ENCODE peak calls at places on chromosome 20, in four cellular contexts. D is K562, V is tibial nerve, U is sigmoid colon. C is an unnamed sample. For H3K4me1, the result is how much of the 10 kb centered on the place peaks cover.

GRCh38 chr20:18719426-18719825 is 94.2 kb upstream of the SCP2D1 start:
- DNase-seq in V (no peak), D (no peak), U (no peak), C (no peak)

GRCh38 chr20:63405102-63405730 is 44.1 kb upstream of the CHRNA4 start:
- DNase-seq in U (no peak), V (no peak), D (no peak), C (no peak)

GRCh38 chr20:40938020-40938419 is 90.6 kb upstream of the TOP1 start:
- DNase-seq in D (peak), V (no peak), U (no peak), C (no peak)

GRCh38 chr20:63957690-63958441 is 1.6 kb upstream of the UCKL1 start:
- DNase-seq in U (no peak), D (peak), V (no peak), C (no peak)

GRCh38 chr20:31670371-31671228 is 32.9 kb downstream of the COX4I2 start:
- DNase-seq in V (peak), D (peak), U (peak), C (peak)

GRCh38 chr20:56299362-56299761 is 50.8 kb downstream of the MC3R start:
- DNase-seq in V (no peak), U (no peak), D (peak), C (no peak)

GRCh38 chr20:50188287-50188688 is 2.3 kb upstream of the CEBPB start:
- DNase-seq in D (no peak), V (no peak), U (no peak), C (no peak)

GRCh38 chr20:6976535-6976934 is 209.0 kb downstream of the BMP2 start:
- DNase-seq in V (no peak), U (no peak), D (no peak), C (no peak)

GRCh38 chr20:60262967-60263603 is 304.9 kb downstream of the CDH26 start:
- DNase-seq in V (no peak), D (peak), U (no peak), C (no peak)

GRCh38 chr20:50762045-50762422 is 30.7 kb downstream of the PARD6B start:
- DNase-seq in V (no peak), D (peak), U (no peak), C (peak)

GRCh38 chr20:36585410-36586125 is 12.2 kb downstream of the TGIF2 start:
- DNase-seq in V (no peak), U (no peak), D (no peak), C (no peak)

GRCh38 chr20:40961686-40962640 is 66.7 kb upstream of the TOP1 start:
- DNase-seq in D (no peak), U (peak), V (no peak), C (no peak)

DNA sequence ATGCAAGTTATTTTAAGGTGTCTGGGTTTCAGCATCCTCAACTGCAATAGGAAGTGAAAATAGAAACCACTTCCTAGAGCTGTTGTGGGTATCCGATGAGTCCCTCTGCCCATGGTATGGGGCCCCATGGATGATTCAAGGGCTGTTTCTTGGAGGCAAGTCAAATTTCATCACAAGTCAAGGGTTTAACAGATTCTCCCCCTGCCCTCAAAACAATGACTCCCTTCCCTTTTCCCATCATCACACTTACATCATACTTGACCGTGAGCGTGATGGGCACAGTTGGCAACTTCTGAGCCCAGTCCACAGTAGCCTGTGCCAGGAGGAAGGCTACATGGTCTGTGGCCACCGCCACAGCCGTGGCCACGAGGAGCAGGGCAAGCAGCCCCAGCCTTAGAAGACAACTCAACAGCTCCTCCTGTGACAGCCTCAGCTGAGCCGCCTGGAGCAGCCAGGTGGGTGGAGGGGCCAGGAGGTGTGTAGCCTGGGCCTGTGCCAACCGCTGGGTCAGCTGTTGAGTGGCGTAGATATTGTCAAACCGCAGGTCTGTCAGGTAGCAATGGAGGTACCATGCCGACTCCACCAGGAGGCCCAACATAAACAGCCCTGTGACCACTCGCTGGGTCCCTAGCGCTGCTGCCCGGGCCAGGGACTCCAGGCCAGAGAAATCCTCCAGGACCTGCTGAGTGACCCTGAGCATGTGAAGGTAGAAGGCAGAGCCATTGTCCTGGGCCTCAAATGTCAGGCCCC is 5.2 kb downstream of the OCSTAMP start:
- DNase-seq in U (no peak), V (no peak), D (no peak), C (no peak)
- H3K4me1 ChIP-seq in U (under half), V (under half), D (under half), C (under half)

GRCh38 chr20:4299773-4300172 is 284.4 kb upstream of the RNF24 start:
- DNase-seq in U (no peak), V (no peak), D (no peak), C (no peak)

GRCh38 chr20:4300921-4301320 is 285.6 kb upstream of the RNF24 start:
- DNase-seq in U (no peak), V (no peak), D (no peak), C (no peak)

GRCh38 chr20:4300401-4300800 is 285.0 kb upstream of the RNF24 start:
- DNase-seq in D (no peak), U (no peak), V (no peak), C (no peak)

GRCh38 chr20:4297141-4297826 is 281.9 kb upstream of the RNF24 start:
- DNase-seq in V (no peak), D (peak), U (peak), C (no peak)

DNA sequence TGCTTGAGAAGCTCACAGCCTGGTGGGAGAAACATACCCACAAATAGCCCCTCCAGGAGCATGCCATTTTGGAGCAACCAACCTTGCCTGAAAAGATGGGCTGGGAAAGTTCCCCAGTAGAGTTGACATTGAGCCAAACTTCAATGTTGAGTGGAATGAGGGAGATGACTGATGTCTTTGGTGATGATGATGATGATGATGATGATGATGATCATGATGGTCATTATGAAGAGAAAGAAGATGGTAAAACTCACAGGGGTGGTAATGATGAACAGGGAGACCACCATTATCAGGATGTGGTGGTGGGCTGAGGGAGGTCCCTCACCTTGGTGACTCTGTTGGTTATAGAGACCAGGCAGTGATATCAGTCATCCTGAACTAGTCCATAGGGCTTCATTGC is 283.9 kb upstream of the RNF24 start:
- DNase-seq in D (no peak), U (no peak), V (no peak), C (no peak)
- TF ChIP-seq POLR2A in D (no peak), U (no peak), V (no peak), C (no peak)

GRCh38 chr20:13245250-13245723 is 24.2 kb downstream of the ISM1 start:
- DNase-seq in D (no peak), V (no peak), U (no peak), C (no peak)
- TF ChIP-seq EP300 in D (no peak), V (no peak), U (no peak), C (no peak)

GRCh38 chr20:35285806-35286076 is 1.2 kb upstream of the EIF6 start:
- DNase-seq in D (peak), V (no peak), U (no peak), C (no peak)
- H3K4me1 ChIP-seq in D (under half), V (under half), U (under half), C (under half)

GRCh38 chr20:11919046-11919445 is 1.4 kb downstream of the BTBD3 start:
- DNase-seq in V (no peak), D (no peak), U (no peak), C (peak)

GRCh38 chr20:11920083-11920482 is 2.4 kb downstream of the BTBD3 start:
- DNase-seq in U (no peak), D (no peak), V (no peak), C (no peak)

GRCh38 chr20:11919571-11919970 is 1.9 kb downstream of the BTBD3 start:
- DNase-seq in V (no peak), U (no peak), D (no peak), C (no peak)

GRCh38 chr20:11918280-11918952 is 723 bp downstream of the BTBD3 start:
- DNase-seq in V (no peak), D (no peak), U (no peak), C (no peak)

GRCh38 chr20:11917663-11918062 is at the start of gene BTBD3:
- DNase-seq in V (no peak), D (peak), U (peak), C (no peak)
- TF ChIP-seq POLR2A in V (no peak), D (no peak), U (peak), C (no peak)

DNA sequence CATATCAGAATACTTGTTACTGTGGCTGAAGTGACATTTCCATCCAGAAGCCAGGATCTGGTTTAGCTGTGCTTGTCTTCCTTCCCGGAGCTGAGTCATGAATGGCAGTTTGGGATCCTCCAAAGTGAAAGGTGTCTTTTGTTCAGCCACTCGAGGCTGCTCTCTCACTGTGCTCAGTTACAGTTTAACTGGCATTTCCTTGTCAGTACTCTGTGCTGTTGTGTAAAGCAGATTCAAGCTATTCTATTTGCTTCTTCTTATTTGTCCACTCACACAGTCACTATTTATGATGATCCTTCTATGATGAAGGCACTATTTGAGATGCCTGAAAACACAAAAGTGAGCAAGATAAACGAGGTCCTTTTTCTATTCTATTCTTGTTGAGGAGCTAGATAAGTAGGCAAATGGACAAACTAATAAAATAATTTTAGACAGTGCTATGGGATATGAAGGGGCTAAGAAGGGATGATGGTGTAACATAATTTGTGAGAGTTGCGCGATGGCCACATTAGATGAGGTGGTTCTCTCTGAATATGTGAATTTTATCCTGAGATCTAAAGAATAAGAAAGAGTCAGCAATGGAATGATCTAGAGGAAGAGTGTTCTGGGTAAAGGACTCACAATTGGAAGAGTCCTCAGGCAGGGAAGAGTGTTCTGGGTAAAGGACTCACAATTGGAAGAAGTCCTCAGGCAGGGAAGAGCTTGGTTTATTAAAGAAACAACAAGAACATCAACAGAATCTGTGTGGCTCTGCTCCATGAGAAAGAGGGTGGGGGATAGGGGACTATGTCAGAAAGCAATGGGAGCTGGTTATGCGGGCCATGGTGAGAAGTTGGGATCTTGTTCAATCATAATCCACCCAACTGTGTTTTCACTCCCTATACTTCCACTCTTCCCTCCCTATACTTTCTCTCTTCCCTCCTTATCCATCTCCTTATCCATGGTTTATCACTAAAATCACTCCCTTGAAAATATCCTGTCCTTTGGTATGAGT is 40.1 kb downstream of the CYP24A1 start:
- DNase-seq in D (no peak), V (no peak), U (no peak), C (no peak)
- TF ChIP-seq EP300 in D (no peak), V (no peak), U (no peak), C (no peak)

GRCh38 chr20:23870461-23870860 is 9.1 kb downstream of the CST5 start:
- DNase-seq in U (no peak), D (no peak), V (no peak), C (no peak)

GRCh38 chr20:23873370-23874015 is 6.1 kb downstream of the CST5 start:
- DNase-seq in D (no peak), U (no peak), V (no peak), C (no peak)

GRCh38 chr20:23869520-23869919 is 10.0 kb downstream of the CST5 start:
- DNase-seq in D (no peak), V (no peak), U (no peak), C (no peak)

GRCh38 chr20:23867152-23867776 is 12.3 kb downstream of the CST5 start:
- DNase-seq in U (no peak), D (no peak), V (no peak), C (no peak)

DNA sequence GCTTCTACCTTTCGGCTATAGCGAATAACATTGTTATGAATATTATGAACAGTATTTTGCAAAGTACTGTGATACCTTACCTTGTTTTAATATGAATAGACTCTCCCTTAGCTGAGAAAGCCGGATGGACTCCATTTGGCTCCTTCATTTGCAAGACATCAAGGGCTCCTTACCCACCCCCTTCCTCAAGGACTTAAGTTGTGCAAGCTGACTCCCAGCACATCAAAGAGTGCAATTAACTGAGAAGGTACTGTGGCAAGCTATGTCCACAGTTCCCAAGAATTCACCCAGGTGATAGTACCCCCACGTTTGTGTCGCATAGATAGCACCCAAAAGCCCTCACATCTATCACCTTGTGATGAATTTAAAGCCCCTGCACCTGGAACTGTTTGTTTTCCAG is 11.2 kb downstream of the CST5 start:
- DNase-seq in V (no peak), D (no peak), U (no peak), C (no peak)
- H3K4me1 ChIP-seq in V (under half), D (under half), U (under half), C (under half)

DNA sequence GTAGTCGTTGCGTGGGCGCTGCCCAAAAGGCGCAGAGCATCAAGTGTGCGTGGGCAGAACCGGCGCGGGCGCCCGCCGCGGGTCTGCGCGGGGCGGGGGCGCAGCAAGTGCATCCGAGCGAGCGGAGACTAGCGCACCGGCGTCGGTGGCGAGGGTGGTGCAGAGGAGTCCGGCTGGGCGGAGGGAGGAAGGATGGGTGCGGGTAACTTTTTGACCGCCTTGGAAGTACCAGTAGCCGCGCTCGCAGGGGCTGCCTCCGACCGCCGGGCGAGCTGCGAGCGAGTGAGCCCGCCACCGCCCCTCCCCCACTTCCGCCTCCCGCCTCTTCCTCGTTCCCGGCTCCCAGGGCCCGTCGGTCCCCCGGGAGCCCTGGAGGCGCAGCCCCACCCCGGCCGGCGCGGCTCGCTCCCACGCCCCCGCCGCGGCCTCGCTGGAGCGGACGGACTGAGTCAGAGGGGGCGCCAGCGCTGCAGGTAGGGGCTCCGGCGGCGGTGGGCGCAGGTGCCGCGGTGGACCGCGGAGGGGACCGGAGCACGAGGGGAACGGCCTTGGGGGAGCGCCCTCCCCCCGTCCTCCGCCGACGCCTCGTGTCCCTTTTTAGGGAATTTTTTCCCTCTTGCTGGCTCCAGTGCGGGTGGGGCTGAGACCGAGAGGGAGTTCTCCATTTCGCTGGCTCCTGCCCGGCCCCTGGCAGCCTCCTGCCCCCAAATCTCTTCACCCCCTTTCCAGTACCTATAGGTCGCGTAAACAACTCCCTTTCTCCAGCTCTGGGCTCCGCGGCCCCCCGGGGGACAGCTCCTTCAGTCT is 1.6 kb upstream of the DBNDD2 start:
- DNase-seq in V (peak), D (peak), U (peak), C (peak)
- TF ChIP-seq POLR2A in V (peak), D (peak), U (no peak), C (peak)